ENCODE peak calls at places on chromosomes 11 and 22, in six cellular contexts. Q is HFF-Myc, X is tibial nerve, A is GM13977, T is left lung, M is B cell. E is an unnamed sample.

GRCh38 chr11:27404427-27404826 is 41.4 kb upstream of the CCDC34 start:
- DNase-seq in X (no peak), A (no peak), Q (no peak), T (no peak), M (no peak), E (no peak)

GRCh38 chr22:24184057-24184798 is 2.9 kb downstream of the SUSD2 start:
- DNase-seq in M (no peak), A (no peak), X (no peak), T (peak), Q (no peak), E (peak)

GRCh38 chr11:75490221-75491181 is 35.2 kb downstream of the GDPD5 start:
- DNase-seq in Q (no peak), T (no peak), X (no peak), M (no peak), A (no peak), E (no peak)

GRCh38 chr22:41339823-41340222 is 38.5 kb downstream of the ZC3H7B start:
- DNase-seq in A (no peak), T (no peak), M (no peak), X (no peak), Q (no peak), E (no peak)

GRCh38 chr11:90661233-90661632 is 438.4 kb upstream of the CHORDC1 start:
- DNase-seq in A (no peak), M (no peak), X (no peak), Q (no peak), T (no peak), E (no peak)

GRCh38 chr11:13110145-13110544 is 101.0 kb downstream of the RASSF10 start:
- DNase-seq in X (no peak), M (no peak), A (no peak), T (no peak), Q (no peak), E (no peak)

GRCh38 chr22:27108425-27109114 is 451.2 kb downstream of the MIAT start:
- DNase-seq in Q (no peak), T (peak), X (peak), M (no peak), A (no peak), E (no peak)

GRCh38 chr22:47107431-47107830 is 345.0 kb downstream of the TBC1D22A start:
- DNase-seq in T (no peak), M (no peak), Q (peak), X (no peak), A (no peak), E (no peak)

GRCh38 chr11:126929186-126930085 is 71.1 kb downstream of the KIRREL3 start:
- DNase-seq in A (no peak), Q (no peak), M (no peak), X (no peak), T (no peak), E (no peak)

GRCh38 chr11:2399488-2400068 is 972 bp upstream of the TSSC4 start:
- DNase-seq in X (no peak), T (no peak), M (no peak), A (no peak), Q (no peak), E (no peak)

GRCh38 chr22:22463855-22464540 is 44.5 kb downstream of the ZNF280B start:
- DNase-seq in M (peak), Q (peak), X (peak), A (peak), T (no peak), E (peak)

GRCh38 chr11:125382211-125382807 is 113.8 kb downstream of the FEZ1 start:
- DNase-seq in M (no peak), X (no peak), A (no peak), T (no peak), Q (no peak), E (no peak)

GRCh38 chr11:1401656-1402221 is 12.0 kb downstream of the BRSK2 start:
- DNase-seq in A (peak), X (no peak), M (peak), Q (peak), T (peak), E (peak)

GRCh38 chr11:128399186-128399585 is 188.2 kb downstream of the ETS1 start:
- DNase-seq in Q (peak), T (no peak), M (peak), X (no peak), A (no peak), E (no peak)

GRCh38 chr11:18789942-18790341 is 1.7 kb downstream of the PTPN5 start:
- DNase-seq in Q (no peak), M (no peak), X (no peak), T (no peak), A (no peak), E (no peak)

DNA sequence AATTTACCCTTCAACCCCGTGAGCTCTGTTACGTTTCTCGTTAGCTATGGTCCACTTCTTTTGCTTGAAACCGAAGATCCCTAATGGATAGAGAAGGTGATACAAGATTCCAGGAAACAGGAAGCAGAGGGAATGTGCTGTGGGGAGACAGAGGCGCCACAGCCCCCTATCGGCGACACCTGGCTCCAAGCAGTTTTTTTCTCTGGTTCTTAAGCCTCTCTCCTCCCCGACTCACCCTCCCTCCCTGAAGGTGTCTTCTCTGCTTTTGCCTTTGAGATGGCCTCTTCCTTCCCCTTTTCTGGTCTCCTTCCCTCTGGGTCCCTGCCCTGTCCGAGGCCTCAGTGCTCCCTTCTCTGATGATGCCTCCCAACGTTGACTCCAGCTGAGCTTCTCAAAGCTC is 14.2 kb upstream of the APOBEC3A start:
- DNase-seq in Q (no peak), X (no peak), T (peak), A (no peak), M (peak), E (no peak)
- TF ChIP-seq CTCF in Q (no peak), X (no peak), T (no peak), A (no peak), M (no peak), E (no peak)

GRCh38 chr11:123163621-123164020 is 31.4 kb downstream of the CLMP start:
- DNase-seq in Q (no peak), A (no peak), X (no peak), M (no peak), T (no peak), E (no peak)
- TF ChIP-seq CTCF in Q (peak), A (peak), X (no peak), M (no peak), T (no peak), E (no peak)

GRCh38 chr11:117945047-117945820 is 16.0 kb upstream of the TMPRSS13 start:
- DNase-seq in X (no peak), M (no peak), T (no peak), A (no peak), Q (no peak), E (no peak)
- TF ChIP-seq CTCF in X (no peak), M (no peak), T (no peak), A (no peak), Q (no peak), E (no peak)

DNA sequence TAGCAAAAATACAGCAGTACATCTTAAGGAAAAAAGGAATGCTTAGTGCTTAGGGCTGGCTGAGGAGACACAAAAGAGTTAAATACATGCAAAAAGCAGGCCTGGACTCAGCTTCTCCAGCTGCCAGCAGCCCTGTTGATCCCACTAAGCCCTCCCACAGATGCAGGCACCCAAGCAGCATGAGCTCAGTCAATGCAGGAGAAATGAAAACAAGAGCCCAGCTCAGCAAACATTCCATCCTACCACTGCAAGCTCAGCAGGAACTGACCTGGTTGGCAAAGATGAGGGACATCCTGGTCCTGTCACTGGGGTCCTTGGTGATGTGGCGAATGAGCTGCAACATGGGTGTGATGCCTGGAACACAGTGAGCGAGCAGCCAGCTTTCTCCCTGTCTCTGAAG is 5.8 kb downstream of the CYB5R2 start:
- DNase-seq in Q (no peak), X (no peak), A (no peak), T (no peak), M (no peak), E (no peak)
- TF ChIP-seq CTCF in Q (no peak), X (no peak), A (no peak), T (no peak), M (no peak), E (no peak)

DNA sequence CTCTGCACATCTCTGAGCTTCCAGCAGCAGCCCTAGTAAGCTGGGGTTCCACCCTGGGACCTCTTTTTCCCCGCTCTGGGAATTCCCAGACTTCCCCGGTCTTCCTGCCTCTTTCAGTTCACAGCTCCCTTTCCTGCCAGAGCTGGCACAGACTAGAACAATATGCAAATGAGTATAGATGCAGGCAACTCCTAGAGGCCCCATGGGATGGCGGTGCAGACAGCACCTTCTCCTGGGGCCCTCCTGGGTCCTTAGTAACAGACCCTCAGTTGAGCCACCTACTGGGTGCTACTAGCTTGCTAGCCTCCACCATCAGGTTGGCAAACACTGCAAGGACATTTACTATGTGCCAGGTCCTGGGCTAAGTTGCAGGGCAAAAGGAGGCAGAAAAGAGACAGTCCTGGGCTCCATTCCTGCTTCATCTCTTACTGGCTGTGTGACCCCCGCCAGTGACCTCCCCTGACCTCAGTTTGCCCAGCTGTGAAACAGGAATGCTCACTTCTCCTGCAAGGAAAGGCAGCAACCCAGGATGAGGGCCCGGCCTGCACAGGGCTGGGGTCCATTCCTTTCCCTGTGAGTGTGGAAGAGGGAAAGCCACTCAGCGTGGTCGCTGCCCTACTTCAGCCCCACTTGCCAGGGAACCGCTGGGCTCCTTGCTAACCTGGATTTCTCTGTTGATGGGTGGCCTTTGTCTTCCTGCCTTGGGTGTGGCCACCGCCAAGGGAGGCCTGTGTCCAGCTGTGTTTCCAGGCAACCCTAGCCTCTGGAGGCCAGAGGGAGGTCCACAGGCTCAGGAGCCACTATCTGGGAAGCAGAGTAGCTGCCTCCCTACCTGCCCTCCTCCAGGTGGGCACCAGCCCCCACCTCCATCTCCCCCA is 7.3 kb downstream of the RELT start:
- DNase-seq in T (no peak), Q (no peak), X (no peak), A (no peak), M (no peak), E (no peak)
- TF ChIP-seq CTCF in T (no peak), Q (no peak), X (no peak), A (no peak), M (no peak), E (no peak)

GRCh38 chr11:58286249-58286648 is 18.2 kb upstream of the OR10W1 start:
- DNase-seq in X (no peak), M (no peak), Q (no peak), T (no peak), A (peak), E (no peak)
- TF ChIP-seq CTCF in X (no peak), M (no peak), Q (peak), T (peak), A (peak), E (no peak)

GRCh38 chr11:116558504-116559252 is 214.1 kb downstream of the BUD13 start:
- DNase-seq in A (no peak), T (no peak), M (no peak), Q (no peak), X (no peak), E (no peak)

GRCh38 chr11:116556483-116556882 is 216.3 kb downstream of the BUD13 start:
- DNase-seq in A (no peak), T (no peak), M (no peak), Q (no peak), X (no peak), E (no peak)

GRCh38 chr11:116548286-116548685 is 224.5 kb downstream of the BUD13 start:
- DNase-seq in M (no peak), A (no peak), T (no peak), Q (no peak), X (no peak), E (no peak)

GRCh38 chr11:116557261-116557660 is 215.5 kb downstream of the BUD13 start:
- DNase-seq in X (no peak), Q (peak), T (no peak), A (no peak), M (no peak), E (no peak)

GRCh38 chr11:116553482-116553881 is 219.3 kb downstream of the BUD13 start:
- DNase-seq in X (no peak), M (no peak), A (no peak), T (no peak), Q (no peak), E (no peak)
- TF ChIP-seq CTCF in X (no peak), M (no peak), A (no peak), T (no peak), Q (no peak), E (no peak)

E was measured in mesothelial cell of epicardium.